ENCODE peak calls at places on chromosomes 4 and X, in seven cellular contexts. K, Z, F, I, X, G and C are unnamed samples.

GRCh38 chr4:186904104-186904503 is 180.4 kb upstream of the FAT1 start:
- DNase-seq in G (no peak), X (no peak), I (no peak), K (no peak), Z (no peak), F (peak), C (no peak)

GRCh38 chr4:152957437-152958185 is 21.5 kb downstream of the FHDC1 start:
- DNase-seq in K (peak), G (peak), I (peak), F (peak), Z (no peak), X (no peak), C (no peak)

GRCh38 chr4:62548108-62548524 is 1348.0 kb downstream of the ADGRL3 start:
- DNase-seq in X (no peak), G (no peak), F (peak), Z (no peak), K (no peak), I (peak), C (no peak)

GRCh38 chr4:122652379-122652778 is 31.5 kb upstream of the IL21 start:
- DNase-seq in Z (peak), F (peak), X (no peak), I (peak), K (peak), G (no peak), C (no peak)

GRCh38 chr4:183467246-183467645 is 22.8 kb downstream of the CDKN2AIP start:
- DNase-seq in X (no peak), Z (no peak), I (no peak), F (no peak), G (no peak), K (no peak), C (no peak)

GRCh38 chr4:20194079-20195013 is 57.4 kb upstream of the SLIT2 start:
- DNase-seq in F (no peak), G (no peak), X (no peak), Z (no peak), K (no peak), I (no peak), C (no peak)

GRCh38 chr4:152079543-152080293 is 318.9 kb upstream of the GATB start:
- DNase-seq in F (no peak), I (no peak), K (no peak), Z (no peak), X (no peak), G (no peak), C (no peak)

GRCh38 chr4:7067523-7068278 is at the start of gene GRPEL1:
- DNase-seq in I (peak), K (peak), F (peak), G (peak), X (peak), Z (peak), C (peak)

GRCh38 chr4:113505057-113505456 is 256.5 kb downstream of the CAMK2D start:
- DNase-seq in F (no peak), X (no peak), G (no peak), Z (no peak), K (no peak), I (no peak), C (peak)

GRCh38 chrX:10617964-10618342 is 2.4 kb downstream of the MID1 start:
- DNase-seq in X (no peak), I (no peak), K (no peak), G (no peak), Z (no peak), F (peak), C (no peak)

GRCh38 chr4:187006189-187006618 is 282.5 kb upstream of the FAT1 start:
- DNase-seq in K (no peak), X (no peak), I (no peak), G (no peak), F (no peak), Z (no peak), C (no peak)

GRCh38 chr4:146335763-146336412 is 121.5 kb downstream of the REELD1 start:
- DNase-seq in F (peak), Z (no peak), I (no peak), X (no peak), G (no peak), K (no peak), C (no peak)

GRCh38 chr4:159142254-159142653 is 39.4 kb downstream of the RAPGEF2 start:
- DNase-seq in I (no peak), X (no peak), F (no peak), K (no peak), G (no peak), Z (no peak), C (no peak)

GRCh38 chrX:85851418-85851817 is 195.9 kb downstream of the CHM start:
- DNase-seq in F (peak), Z (no peak), G (peak), X (no peak), I (peak), K (peak), C (no peak)

GRCh38 chr4:102730968-102731533 is 29.7 kb downstream of the MANBA start:
- DNase-seq in F (no peak), G (no peak), I (peak), X (no peak), Z (no peak), K (no peak), C (no peak)

GRCh38 chr4:140286503-140286902 is 86.9 kb upstream of the SCOC start:
- DNase-seq in G (no peak), K (no peak), X (peak), Z (no peak), I (no peak), F (no peak), C (no peak)

GRCh38 chr4:76301068-76301774 is 5.3 kb upstream of the STBD1 start:
- DNase-seq in G (no peak), K (no peak), X (peak), I (no peak), F (peak), Z (no peak), C (no peak)

GRCh38 chrX:15310117-15310516 is 5.3 kb downstream of the ASB11 start:
- DNase-seq in G (no peak), K (no peak), F (peak), Z (no peak), I (no peak), X (peak), C (peak)

GRCh38 chr4:90842960-90843359 is 715.8 kb downstream of the CCSER1 start:
- DNase-seq in G (no peak), I (no peak), K (no peak), F (peak), Z (no peak), X (no peak), C (no peak)

GRCh38 chr4:101914761-101915160 is 124.2 kb downstream of the BANK1 start:
- DNase-seq in X (no peak), F (no peak), G (no peak), I (no peak), Z (no peak), K (no peak), C (no peak)

GRCh38 chr4:80322716-80323115 is 12.8 kb upstream of the CFAP299 start:
- DNase-seq in G (no peak), K (no peak), Z (no peak), I (no peak), F (no peak), X (peak), C (no peak)

GRCh38 chr4:92501456-92501855 is 197.7 kb downstream of the GRID2 start:
- DNase-seq in X (no peak), G (no peak), F (no peak), I (no peak), K (no peak), Z (no peak), C (no peak)

GRCh38 chr4:70405765-70406164 is 8.0 kb downstream of the OPRPN start:
- DNase-seq in F (no peak), Z (no peak), X (no peak), G (no peak), I (no peak), K (no peak), C (no peak)

GRCh38 chr4:87375719-87376291 is 15.2 kb downstream of the HSD17B11 start:
- DNase-seq in X (no peak), F (peak), K (no peak), Z (no peak), G (no peak), I (peak), C (peak)

GRCh38 chr4:145216532-145216931 is 36.1 kb upstream of the OTUD4 start:
- DNase-seq in F (peak), K (no peak), X (no peak), I (peak), Z (no peak), G (no peak), C (no peak)

GRCh38 chr4:65416875-65417274 is 253.4 kb downstream of the EPHA5 start:
- DNase-seq in X (no peak), F (peak), G (no peak), K (peak), I (peak), Z (no peak), C (peak)

GRCh38 chr4:112247021-112247420 is 15.4 kb downstream of the AP1AR start:
- DNase-seq in G (no peak), I (no peak), K (no peak), X (no peak), F (no peak), Z (no peak), C (no peak)

GRCh38 chr4:76087007-76087769 is 12.7 kb downstream of the ART3 start:
- DNase-seq in I (peak), F (peak), K (peak), G (no peak), Z (no peak), X (no peak), C (peak)

GRCh38 chr4:158255727-158256324 is 45.5 kb downstream of the TMEM144 start:
- DNase-seq in I (peak), X (no peak), K (no peak), G (no peak), F (peak), Z (no peak), C (no peak)